ENCODE peak calls at places on chromosomes 5 and 9, in seven cellular contexts. One of them, this sample, is unnamed.

GRCh38 chr5:97553829-97554452 is 370.9 kb upstream of the RIOK2 start:
- DNase-seq in A549: no peak
- DNase-seq in sigmoid colon: no peak
- DNase-seq in HepG2: no peak
- DNase-seq in stomach: no peak
- DNase-seq in H1: no peak
- DNase-seq in esophagus muscularis mucosa: no peak
- DNase-seq in this sample: no peak

GRCh38 chr5:180558232-180558631 is 33.1 kb downstream of the SCGB3A1 start:
- DNase-seq in A549: no peak
- DNase-seq in esophagus muscularis mucosa: no peak
- DNase-seq in stomach: no peak
- DNase-seq in H1: no peak
- DNase-seq in HepG2: no peak
- DNase-seq in sigmoid colon: no peak
- DNase-seq in this sample: no peak

GRCh38 chr5:73960426-73960825 is 334.4 kb downstream of the ARHGEF28 start:
- DNase-seq in H1: no peak
- DNase-seq in sigmoid colon: no peak
- DNase-seq in esophagus muscularis mucosa: no peak
- DNase-seq in HepG2: no peak
- DNase-seq in A549: no peak
- DNase-seq in stomach: no peak
- DNase-seq in this sample: no peak

GRCh38 chr5:151740958-151741373 is 17.5 kb downstream of the ATOX1 start:
- DNase-seq in stomach: no peak
- DNase-seq in H1: no peak
- DNase-seq in A549: no peak
- DNase-seq in esophagus muscularis mucosa: no peak
- DNase-seq in HepG2: no peak
- DNase-seq in sigmoid colon: no peak
- DNase-seq in this sample: no peak

GRCh38 chr5:174609116-174609515 is 115.3 kb upstream of the MSX2 start:
- DNase-seq in A549: no peak
- DNase-seq in esophagus muscularis mucosa: no peak
- DNase-seq in H1: no peak
- DNase-seq in sigmoid colon: no peak
- DNase-seq in HepG2: no peak
- DNase-seq in stomach: peak; percentile 54
- DNase-seq in this sample: no peak

GRCh38 chr9:137077758-137078693 is 709 bp downstream of the UAP1L1 start:
- DNase-seq in A549: no peak
- DNase-seq in esophagus muscularis mucosa: no peak
- DNase-seq in HepG2: no peak
- DNase-seq in sigmoid colon: peak; percentile 69
- DNase-seq in H1: no peak
- DNase-seq in stomach: no peak
- DNase-seq in this sample: no peak

GRCh38 chr9:69132391-69132790 is 41.7 kb upstream of the TJP2 start:
- DNase-seq in esophagus muscularis mucosa: no peak
- DNase-seq in HepG2: no peak
- DNase-seq in sigmoid colon: no peak
- DNase-seq in H1: no peak
- DNase-seq in A549: no peak
- DNase-seq in stomach: no peak
- DNase-seq in this sample: no peak

GRCh38 chr5:154401355-154401754 is 44.4 kb upstream of the SAP30L start:
- DNase-seq in esophagus muscularis mucosa: no peak
- DNase-seq in stomach: no peak
- DNase-seq in H1: no peak
- DNase-seq in A549: no peak
- DNase-seq in HepG2: no peak
- DNase-seq in sigmoid colon: no peak
- DNase-seq in this sample: no peak

GRCh38 chr9:122904466-122904822 is 715 bp downstream of the RC3H2 start:
- DNase-seq in stomach: peak; percentile 41
- DNase-seq in HepG2: peak; percentile 43
- DNase-seq in esophagus muscularis mucosa: no peak
- DNase-seq in sigmoid colon: no peak
- DNase-seq in A549: peak; percentile 31
- DNase-seq in H1: no peak
- DNase-seq in this sample: no peak

GRCh38 chr5:113172231-113172826 is 195.7 kb downstream of the DCP2 start:
- DNase-seq in HepG2: no peak
- DNase-seq in stomach: no peak
- DNase-seq in A549: no peak
- DNase-seq in H1: no peak
- DNase-seq in esophagus muscularis mucosa: no peak
- DNase-seq in sigmoid colon: no peak
- DNase-seq in this sample: no peak

GRCh38 chr9:10008101-10008799 is 604.6 kb downstream of the PTPRD start:
- DNase-seq in esophagus muscularis mucosa: no peak
- DNase-seq in stomach: no peak
- DNase-seq in H1: no peak
- DNase-seq in A549: no peak
- DNase-seq in sigmoid colon: no peak
- DNase-seq in HepG2: no peak
- DNase-seq in this sample: no peak

GRCh38 chr9:95085861-95086563 is 231.5 kb downstream of the FANCC start:
- DNase-seq in H1: no peak
- DNase-seq in esophagus muscularis mucosa: no peak
- DNase-seq in A549: no peak
- DNase-seq in sigmoid colon: peak; percentile 78
- DNase-seq in HepG2: no peak
- DNase-seq in stomach: peak; percentile 91
- DNase-seq in this sample: no peak

GRCh38 chr5:17785774-17786173 is 151.5 kb downstream of the TAF11L14 start:
- DNase-seq in stomach: no peak
- DNase-seq in sigmoid colon: no peak
- DNase-seq in H1: no peak
- DNase-seq in HepG2: no peak
- DNase-seq in A549: no peak
- DNase-seq in esophagus muscularis mucosa: no peak
- DNase-seq in this sample: no peak

GRCh38 chr5:152593388-152593787 is 188.3 kb upstream of the NMUR2 start:
- DNase-seq in HepG2: peak; percentile 10
- DNase-seq in stomach: no peak
- DNase-seq in sigmoid colon: no peak
- DNase-seq in H1: no peak
- DNase-seq in A549: no peak
- DNase-seq in esophagus muscularis mucosa: no peak
- DNase-seq in this sample: no peak

GRCh38 chr5:40221796-40222195 is 457.9 kb upstream of the PTGER4 start:
- DNase-seq in sigmoid colon: no peak
- DNase-seq in esophagus muscularis mucosa: no peak
- DNase-seq in A549: no peak
- DNase-seq in stomach: no peak
- DNase-seq in HepG2: no peak
- DNase-seq in H1: no peak
- DNase-seq in this sample: no peak
- H3K27ac ChIP-seq in sigmoid colon: no peak overlapping the region
- H3K27ac ChIP-seq in esophagus muscularis mucosa: no peak overlapping the region
- H3K27ac ChIP-seq in A549: no peak overlapping the region
- H3K27ac ChIP-seq in stomach: no peak overlapping the region
- H3K27ac ChIP-seq in HepG2: no peak overlapping the region
- H3K27ac ChIP-seq in H1: no peak overlapping the region
- H3K27ac ChIP-seq in this sample: no peak overlapping the region

GRCh38 chr5:176420972-176421544 is 4.7 kb upstream of the CLTB start:
- DNase-seq in esophagus muscularis mucosa: no peak
- DNase-seq in sigmoid colon: no peak
- DNase-seq in HepG2: no peak
- DNase-seq in stomach: no peak
- DNase-seq in H1: no peak
- DNase-seq in A549: no peak
- DNase-seq in this sample: no peak
- TF ChIP-seq EP300 in esophagus muscularis mucosa: no peak
- TF ChIP-seq EP300 in sigmoid colon: no peak
- TF ChIP-seq EP300 in HepG2: no peak
- TF ChIP-seq EP300 in stomach: no peak
- TF ChIP-seq EP300 in H1: no peak
- TF ChIP-seq EP300 in A549: no peak
- TF ChIP-seq EP300 in this sample: no peak

GRCh38 chr5:168946363-168946762 is 354.6 kb downstream of the SLIT3 start:
- DNase-seq in sigmoid colon: no peak
- DNase-seq in esophagus muscularis mucosa: no peak
- DNase-seq in HepG2: no peak
- DNase-seq in H1: peak; percentile 61
- DNase-seq in stomach: no peak
- DNase-seq in A549: no peak
- DNase-seq in this sample: no peak
- TF ChIP-seq CTCF in sigmoid colon: no peak
- TF ChIP-seq CTCF in esophagus muscularis mucosa: no peak
- TF ChIP-seq CTCF in HepG2: peak; percentile 46
- TF ChIP-seq CTCF in H1: peak; percentile 84
- TF ChIP-seq CTCF in stomach: no peak
- TF ChIP-seq CTCF in A549: no peak
- TF ChIP-seq CTCF in this sample: no peak

DNA sequence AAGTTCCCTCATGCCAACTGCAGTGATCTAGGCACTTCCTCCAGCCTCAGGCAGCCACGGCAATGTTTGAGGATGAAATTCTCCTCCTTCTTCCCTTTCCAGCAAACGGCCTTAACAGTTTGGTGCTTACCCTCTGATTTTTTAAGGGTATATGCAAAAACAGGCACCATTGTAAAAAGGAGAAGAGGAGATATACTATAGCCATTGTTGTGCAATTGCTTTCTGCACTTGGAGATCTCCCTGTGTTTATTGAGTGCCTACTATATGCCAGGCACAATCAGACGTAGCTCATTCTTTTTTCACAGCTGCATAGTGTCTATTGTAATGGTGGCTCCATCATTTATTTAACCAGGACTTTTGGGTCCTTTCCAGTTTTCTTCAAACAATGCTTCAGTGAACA is 29.5 kb downstream of the GSN start:
- DNase-seq in sigmoid colon: no peak
- DNase-seq in H1: no peak
- DNase-seq in esophagus muscularis mucosa: no peak
- DNase-seq in stomach: no peak
- DNase-seq in HepG2: no peak
- DNase-seq in A549: no peak
- DNase-seq in this sample: no peak
- H3K27ac ChIP-seq in sigmoid colon: peak overlapping the region; percentile 94
- H3K27ac ChIP-seq in H1: no peak overlapping the region
- H3K27ac ChIP-seq in esophagus muscularis mucosa: peak overlapping the region; percentile 93
- H3K27ac ChIP-seq in stomach: peak overlapping the region; percentile 87
- H3K27ac ChIP-seq in HepG2: peak overlapping the region; percentile 94
- H3K27ac ChIP-seq in A549: no peak overlapping the region
- H3K27ac ChIP-seq in this sample: no peak overlapping the region

DNA sequence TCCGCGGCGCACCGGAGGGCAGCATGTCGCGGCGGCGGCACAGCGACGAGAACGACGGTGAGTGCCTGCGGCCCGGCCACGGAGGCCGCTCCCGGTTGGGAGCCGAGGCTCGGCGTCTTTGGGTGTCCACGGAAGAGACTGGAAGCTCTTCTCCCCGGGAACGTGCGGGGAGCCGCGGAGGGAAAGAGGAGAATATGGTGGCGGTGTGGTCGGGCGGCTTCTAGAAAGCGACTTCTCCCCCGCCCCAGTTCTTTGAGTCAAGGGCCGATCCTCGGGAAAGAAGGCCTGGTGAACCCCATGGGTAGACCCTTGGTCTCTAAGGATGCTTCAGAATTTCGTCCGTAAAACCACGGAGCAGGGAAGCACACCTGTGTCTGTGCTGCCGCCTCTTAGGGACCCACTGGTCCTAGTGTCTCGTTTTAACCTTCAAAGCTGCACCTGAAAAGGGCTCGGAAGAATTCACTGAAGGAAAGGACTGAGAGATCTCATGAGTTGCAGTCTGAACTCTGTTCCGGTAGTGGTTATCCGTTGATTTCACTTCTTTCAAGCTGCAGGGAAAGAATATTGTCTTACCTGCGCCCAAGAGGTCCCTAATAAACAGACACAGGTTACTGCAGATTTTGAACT is 351 bp downstream of the NCBP1 start:
- DNase-seq in esophagus muscularis mucosa: no peak
- DNase-seq in sigmoid colon: no peak
- DNase-seq in stomach: no peak
- DNase-seq in A549: peak; percentile 16
- DNase-seq in H1: no peak
- DNase-seq in HepG2: peak; percentile 3
- DNase-seq in this sample: no peak
- TF ChIP-seq EP300 in esophagus muscularis mucosa: no peak
- TF ChIP-seq EP300 in sigmoid colon: no peak
- TF ChIP-seq EP300 in stomach: no peak
- TF ChIP-seq EP300 in A549: no peak
- TF ChIP-seq EP300 in H1: no peak
- TF ChIP-seq EP300 in HepG2: no peak
- TF ChIP-seq EP300 in this sample: no peak

DNA sequence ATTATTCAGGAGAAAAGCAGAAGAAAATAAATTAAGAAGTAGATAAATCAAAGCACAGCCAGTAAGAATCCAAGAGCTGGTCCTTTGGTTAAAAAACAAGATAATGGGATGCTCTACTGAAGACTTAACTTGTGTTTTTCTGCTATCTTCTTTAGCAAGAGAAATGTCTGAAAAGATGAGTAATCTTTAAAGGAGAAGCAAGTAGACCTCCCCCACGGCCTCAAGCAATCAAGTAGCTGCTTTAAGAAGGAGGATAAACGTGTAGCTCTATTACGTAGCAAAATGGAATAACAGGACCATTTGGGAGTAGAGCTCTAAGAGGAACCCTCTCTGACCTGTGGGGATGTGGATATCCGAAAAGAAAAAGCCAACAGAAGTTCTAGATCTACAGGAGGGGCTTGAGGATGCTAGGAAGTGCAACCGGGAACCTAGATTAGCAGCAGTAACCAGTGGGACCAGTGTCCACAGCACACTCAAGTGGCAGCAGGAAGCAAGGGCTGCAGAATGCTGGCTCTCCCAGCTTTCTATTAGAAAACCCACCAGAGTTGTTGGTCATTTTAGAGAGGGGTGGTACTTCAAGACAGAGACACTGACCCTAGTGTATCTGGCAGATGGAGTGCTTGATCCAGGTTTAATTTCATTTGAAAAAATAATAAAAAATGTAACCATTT is 185.4 kb downstream of the GABBR2 start:
- DNase-seq in sigmoid colon: no peak
- DNase-seq in A549: no peak
- DNase-seq in stomach: no peak
- DNase-seq in esophagus muscularis mucosa: peak; percentile 45
- DNase-seq in HepG2: no peak
- DNase-seq in H1: no peak
- DNase-seq in this sample: no peak
- TF ChIP-seq CTCF in sigmoid colon: no peak
- TF ChIP-seq CTCF in A549: no peak
- TF ChIP-seq CTCF in stomach: no peak
- TF ChIP-seq CTCF in esophagus muscularis mucosa: no peak
- TF ChIP-seq CTCF in HepG2: peak; percentile 44
- TF ChIP-seq CTCF in H1: peak; percentile 69
- TF ChIP-seq CTCF in this sample: no peak

This sample was measured in ovary.